ENCODE peak calls at places on chromosomes 1 and 21, in ten cellular contexts. H is cardiac fibroblast, L is colonic mucosa, N is MM.1S, U is fibroblast of lung, M is choroid plexus epithelial cell, O is keratinocyte, I is fibroblast of mammary gland, C is fibroblast of villous mesenchyme, E is IMR-90. G is an unnamed sample.

GRCh38 chr1:28885472-28885877 is 28.9 kb upstream of the EPB41 start:
- DNase-seq in H (no peak), O (no peak), U (no peak), C (no peak), E (no peak), I (no peak), M (no peak), L (peak), N (no peak), G (no peak)

GRCh38 chr1:79128726-79129125 is 122.2 kb upstream of the ADGRL4 start:
- DNase-seq in O (no peak), E (peak), L (no peak), N (no peak), C (peak), U (peak), H (peak), M (peak), I (peak), G (no peak)

GRCh38 chr1:16068356-16069270 is 4.8 kb downstream of the FAM131C start:
- DNase-seq in O (no peak), I (peak), C (no peak), L (no peak), E (peak), N (no peak), U (no peak), M (no peak), H (peak), G (no peak)

GRCh38 chr1:214264196-214264595 is 16.8 kb upstream of the SMYD2 start:
- DNase-seq in N (no peak), I (peak), L (no peak), U (peak), M (no peak), O (no peak), H (no peak), C (no peak), E (no peak), G (peak)

GRCh38 chr1:27967884-27968466 is 8.2 kb downstream of the XKR8 start:
- DNase-seq in L (no peak), E (no peak), U (no peak), C (no peak), H (peak), N (no peak), O (no peak), I (peak), M (peak), G (no peak)

GRCh38 chr1:89203166-89203565 is 4.4 kb upstream of the GBP4 start:
- DNase-seq in M (peak), C (peak), H (peak), E (no peak), O (no peak), I (no peak), N (no peak), U (peak), L (no peak), G (no peak)

GRCh38 chr21:37166733-37167132 is 93.7 kb downstream of the TTC3 start:
- DNase-seq in N (peak), O (no peak), L (no peak), H (no peak), M (no peak), I (no peak), E (no peak), C (no peak), U (no peak), G (no peak)

GRCh38 chr1:153313288-153313687 is 536 bp upstream of the PGLYRP3 start:
- DNase-seq in M (no peak), U (no peak), E (no peak), I (no peak), C (no peak), H (no peak), O (no peak), N (no peak), L (no peak), G (no peak)

GRCh38 chr1:38527373-38527966 is 332.1 kb downstream of the RRAGC start:
- DNase-seq in H (no peak), I (no peak), U (no peak), O (peak), M (no peak), N (peak), C (no peak), L (peak), E (no peak), G (no peak)

GRCh38 chr1:26541816-26542711 is 12.5 kb downstream of the RPS6KA1 start:
- DNase-seq in M (peak), H (peak), I (peak), N (peak), O (peak), L (peak), C (peak), U (no peak), E (peak), G (no peak)

GRCh38 chr1:213369465-213369864 is 318.4 kb downstream of the RPS6KC1 start:
- DNase-seq in L (no peak), E (no peak), O (no peak), I (no peak), U (no peak), M (peak), H (no peak), C (no peak), N (no peak), G (no peak)

GRCh38 chr1:31152181-31152768 is 86.8 kb upstream of the PUM1 start:
- DNase-seq in M (peak), O (peak), L (no peak), E (peak), I (peak), U (peak), H (peak), N (no peak), C (peak), G (no peak)

GRCh38 chr1:175564119-175564518 is 179.3 kb downstream of the TNR start:
- DNase-seq in E (no peak), M (no peak), U (no peak), N (no peak), C (no peak), H (no peak), O (no peak), I (no peak), L (no peak), G (no peak)

GRCh38 chr21:31509108-31510017 is 150.1 kb upstream of the SOD1 start:
- DNase-seq in U (peak), H (peak), N (no peak), I (peak), O (peak), E (no peak), M (peak), C (no peak), L (peak), G (no peak)

GRCh38 chr1:32480003-32480402 is 15.1 kb downstream of the ZBTB8B start:
- DNase-seq in I (no peak), L (no peak), M (peak), N (no peak), O (no peak), U (no peak), H (no peak), E (no peak), C (no peak), G (no peak)

GRCh38 chr1:108570128-108570527 is 10.2 kb downstream of the EEIG2 start:
- DNase-seq in O (no peak), H (peak), N (peak), C (peak), L (no peak), I (no peak), U (no peak), E (peak), M (peak), G (no peak)

GRCh38 chr1:219676012-219676770 is 63.3 kb upstream of the ZC3H11B start:
- DNase-seq in E (peak), L (no peak), O (no peak), U (peak), I (peak), C (no peak), N (peak), H (peak), M (peak), G (no peak)

GRCh38 chr1:80250573-80251168 is 1244.1 kb upstream of the ADGRL4 start:
- DNase-seq in M (no peak), I (peak), U (no peak), C (no peak), L (no peak), O (no peak), E (no peak), H (no peak), N (no peak), G (no peak)

GRCh38 chr21:14753466-14754258 is 207.5 kb upstream of the SAMSN1 start:
- DNase-seq in E (no peak), L (no peak), H (no peak), U (no peak), O (no peak), M (no peak), N (no peak), I (no peak), C (no peak), G (no peak)

GRCh38 chr1:208438262-208438661 is 194.1 kb upstream of the PLXNA2 start:
- DNase-seq in M (no peak), L (no peak), E (no peak), I (no peak), N (no peak), H (no peak), C (no peak), U (no peak), O (no peak), G (no peak)

GRCh38 chr1:102897537-102897936 is 210.8 kb downstream of the COL11A1 start:
- DNase-seq in C (peak), M (peak), N (no peak), I (peak), E (peak), U (peak), L (no peak), H (peak), O (no peak), G (no peak)

GRCh38 chr1:157304271-157304670 is 166.1 kb upstream of the ETV3 start:
- DNase-seq in H (no peak), I (no peak), O (no peak), L (no peak), E (no peak), M (no peak), C (no peak), U (no peak), N (peak), G (no peak)

GRCh38 chr1:30618335-30618747 is 105.0 kb downstream of the MATN1 start:
- DNase-seq in H (no peak), O (peak), I (no peak), N (no peak), C (no peak), M (no peak), E (no peak), L (no peak), U (peak), G (no peak)

GRCh38 chr1:215160351-215160750 is 77.8 kb downstream of the KCNK2 start:
- DNase-seq in C (peak), M (no peak), H (peak), I (peak), O (no peak), L (no peak), N (no peak), U (peak), E (peak), G (no peak)

GRCh38 chr1:46406881-46407608 is 12.9 kb downstream of the FAAH start:
- DNase-seq in U (no peak), E (no peak), M (peak), N (no peak), C (no peak), H (no peak), O (no peak), I (no peak), L (no peak), G (no peak)

GRCh38 chr1:162500805-162501204 is 3.2 kb downstream of the UHMK1 start:
- DNase-seq in H (peak), M (peak), N (no peak), E (peak), U (no peak), C (peak), I (peak), O (no peak), L (no peak), G (no peak)

GRCh38 chr1:234438579-234438978 is 40.4 kb downstream of the TARBP1 start:
- DNase-seq in U (no peak), L (no peak), E (no peak), O (no peak), H (no peak), N (no peak), M (no peak), C (no peak), I (no peak), G (no peak)

GRCh38 chr1:210347112-210347511 is 18.4 kb downstream of the HHAT start:
- DNase-seq in N (peak), U (peak), L (no peak), C (no peak), H (peak), E (no peak), M (no peak), O (no peak), I (peak), G (no peak)

GRCh38 chr1:234611153-234611798 is 1.3 kb upstream of the IRF2BP2 start:
- DNase-seq in L (peak), M (peak), O (no peak), E (peak), U (peak), N (peak), I (peak), C (peak), H (peak), G (no peak)

GRCh38 chr1:204991342-204991844 is 51.6 kb upstream of the CNTN2 start:
- DNase-seq in C (no peak), E (no peak), O (no peak), H (no peak), U (no peak), I (no peak), L (no peak), M (no peak), N (no peak), G (no peak)

GRCh38 chr1:91856996-91857395 is 29.0 kb downstream of the TGFBR3 start:
- DNase-seq in C (no peak), U (peak), I (no peak), L (no peak), N (no peak), E (no peak), H (no peak), O (no peak), M (no peak), G (no peak)

GRCh38 chr21:44952116-44952928 is 12.5 kb downstream of the SLX9 start:
- DNase-seq in M (no peak), H (no peak), L (no peak), N (no peak), I (no peak), E (no peak), U (no peak), O (no peak), C (no peak), G (no peak)

GRCh38 chr1:235673981-235674380 is 24.4 kb upstream of the GNG4 start:
- DNase-seq in U (no peak), E (no peak), N (no peak), I (no peak), C (no peak), H (no peak), M (no peak), L (no peak), O (no peak), G (no peak)

GRCh38 chr1:14413809-14414208 is 184.7 kb upstream of the KAZN start:
- DNase-seq in N (no peak), U (peak), L (no peak), O (no peak), H (no peak), E (peak), M (peak), I (peak), C (peak), G (no peak)

GRCh38 chr1:219702551-219703215 is 89.8 kb upstream of the ZC3H11B start:
- DNase-seq in O (no peak), C (peak), U (peak), I (no peak), E (peak), N (peak), L (no peak), M (peak), H (no peak), G (no peak)

GRCh38 chr1:233364026-233364425 is 36.5 kb downstream of the MAP3K21 start:
- DNase-seq in H (no peak), L (no peak), U (no peak), I (no peak), E (no peak), M (no peak), C (no peak), N (no peak), O (no peak), G (no peak)

GRCh38 chr21:44987886-44988606 is 48.2 kb downstream of the SLX9 start:
- DNase-seq in H (no peak), N (no peak), L (no peak), E (no peak), O (no peak), I (no peak), U (no peak), M (no peak), C (no peak), G (no peak)

GRCh38 chr1:154934358-154934948 is 2.1 kb downstream of the PMVK start:
- DNase-seq in U (no peak), I (no peak), O (no peak), L (no peak), E (no peak), N (no peak), H (no peak), C (no peak), M (no peak), G (no peak)

GRCh38 chr1:154937051-154937987 is 800 bp upstream of the PMVK start:
- DNase-seq in O (peak), U (peak), L (peak), H (peak), M (peak), E (peak), C (peak), I (peak), N (peak), G (peak)

GRCh38 chr1:154935749-154936415 is 637 bp downstream of the PMVK start:
- DNase-seq in U (no peak), O (no peak), C (no peak), E (no peak), I (no peak), L (no peak), M (no peak), H (no peak), N (no peak), G (no peak)

GRCh38 chr1:154937988-154938386 is 1.5 kb upstream of the PMVK start:
- DNase-seq in C (no peak), U (no peak), O (no peak), I (no peak), N (no peak), H (no peak), M (no peak), E (no peak), L (no peak), G (no peak)

DNA sequence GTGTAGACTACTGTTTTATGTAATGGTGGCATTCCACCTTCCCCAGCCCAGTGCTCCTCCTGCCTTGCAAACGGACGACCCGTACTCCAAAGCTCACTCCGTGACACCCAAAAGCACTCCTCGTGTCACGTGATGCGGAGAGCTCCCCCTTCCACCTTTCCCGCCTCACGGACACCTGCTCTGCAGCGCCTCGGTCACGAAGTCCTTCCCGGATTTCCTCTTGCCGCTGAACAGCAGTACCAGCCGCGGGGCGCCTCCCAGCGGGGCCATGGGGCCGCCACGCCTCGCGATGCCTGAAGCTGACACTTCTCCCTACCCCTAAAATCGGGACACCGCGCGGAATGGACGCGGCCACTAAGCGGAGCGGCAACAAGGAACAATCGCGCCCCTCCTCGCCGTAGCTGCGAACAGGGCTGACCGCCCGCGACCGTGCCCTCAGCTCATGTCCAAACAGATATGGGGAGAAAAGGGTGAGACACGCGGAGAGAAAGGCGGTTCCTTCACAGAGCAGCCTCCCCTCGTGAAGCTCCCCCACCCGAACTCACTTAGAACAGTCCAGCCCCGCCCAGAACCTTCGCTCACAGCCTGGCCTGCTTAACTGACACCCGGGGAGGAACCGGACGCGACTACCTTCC is at the start of gene PMVK:
- DNase-seq in H (peak), N (peak), U (peak), L (peak), M (peak), E (peak), I (peak), O (peak), C (peak), G (peak)
- TF ChIP-seq CTCF in H (no peak), N (peak), U (peak), L (no peak), M (peak), E (peak), I (peak), O (peak), C (peak), G (peak)

GRCh38 chr1:44420535-44420934 is 15.5 kb downstream of the RNF220 start:
- DNase-seq in L (no peak), M (no peak), O (no peak), I (no peak), U (no peak), C (no peak), H (no peak), N (no peak), E (no peak), G (no peak)

GRCh38 chr1:44422161-44422560 is 17.1 kb downstream of the RNF220 start:
- DNase-seq in L (no peak), E (no peak), H (no peak), C (no peak), N (no peak), O (no peak), I (no peak), M (no peak), U (no peak), G (no peak)

GRCh38 chr1:44421374-44422028 is 16.4 kb downstream of the RNF220 start:
- DNase-seq in H (no peak), I (no peak), E (no peak), C (no peak), U (no peak), M (no peak), L (no peak), O (no peak), N (no peak), G (no peak)

GRCh38 chr1:44423706-44424546 is 18.9 kb downstream of the RNF220 start:
- DNase-seq in H (peak), O (peak), U (peak), E (peak), C (peak), N (no peak), I (peak), L (peak), M (peak), G (peak)

DNA sequence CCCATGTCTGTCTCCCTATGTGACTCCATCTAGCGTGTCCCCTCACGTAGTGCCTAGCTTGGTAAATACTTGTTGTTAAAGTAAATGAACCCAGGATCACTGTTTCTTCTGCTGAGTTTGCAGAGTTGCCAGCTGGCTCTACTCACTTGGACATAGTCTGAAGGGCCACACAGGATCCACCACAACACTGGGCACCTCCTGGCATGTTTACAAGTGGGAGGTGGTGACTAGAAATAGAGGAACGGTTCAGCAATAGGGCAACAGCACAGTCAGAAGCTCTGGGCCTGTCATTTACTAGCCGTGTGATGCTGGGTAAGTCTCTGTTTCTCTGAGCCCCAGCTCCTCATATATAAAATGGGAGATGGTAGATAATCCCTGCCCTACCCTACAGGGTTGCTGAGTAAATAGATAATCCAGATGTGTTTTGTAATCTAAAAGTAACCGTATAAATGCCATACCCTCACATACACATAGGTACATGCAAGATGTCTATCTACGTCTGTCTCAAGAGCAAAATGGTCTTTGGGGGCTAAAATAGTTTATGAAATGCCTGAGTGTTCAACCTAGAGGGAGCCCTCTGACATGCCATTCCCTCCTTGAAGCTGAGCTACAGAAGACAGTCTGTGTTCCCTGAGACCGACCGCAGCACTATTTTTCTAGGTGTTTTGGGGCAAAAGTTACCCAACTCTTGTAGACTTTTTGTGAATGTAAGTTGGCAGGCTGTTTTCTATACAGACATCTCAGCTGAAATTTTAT is 20.4 kb downstream of the RNF220 start:
- DNase-seq in N (no peak), E (no peak), C (no peak), L (no peak), M (no peak), U (no peak), I (no peak), H (no peak), O (no peak), G (no peak)
- H3K4me3 ChIP-seq in N (no peak), E (no peak), C (no peak), L (no peak), M (no peak), U (no peak), I (no peak), H (no peak), O (no peak), G (no peak)

GRCh38 chr21:42047821-42048613 is 23.1 kb upstream of the UMODL1 start:
- DNase-seq in H (peak), I (peak), O (no peak), L (no peak), C (peak), E (peak), U (peak), M (peak), N (peak), G (peak)
- TF ChIP-seq CTCF in H (peak), I (peak), O (no peak), L (no peak), C (no peak), E (peak), U (no peak), M (peak), N (no peak), G (no peak)

DNA sequence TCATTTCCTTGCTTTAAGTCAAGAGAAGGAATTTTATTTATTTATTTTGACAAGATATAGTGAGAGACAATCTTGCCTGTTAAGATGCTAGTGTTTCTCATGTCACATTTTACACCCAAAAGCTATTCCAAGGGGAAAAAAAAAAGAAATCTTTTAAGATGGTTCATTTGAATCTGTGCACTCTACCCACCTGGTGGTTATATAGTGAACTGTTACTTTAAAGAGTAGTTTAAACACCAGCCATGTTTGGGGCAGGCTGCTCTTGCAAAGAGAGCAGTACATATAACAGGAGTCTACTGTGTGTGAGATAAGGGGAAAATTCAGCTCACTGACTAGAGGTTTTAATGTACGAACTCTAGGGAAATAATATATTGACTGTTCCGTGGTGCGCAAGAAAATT is 3.3 kb upstream of the ELAVL4 start:
- DNase-seq in E (no peak), O (no peak), M (no peak), U (no peak), I (no peak), C (no peak), L (no peak), H (no peak), N (no peak), G (no peak)
- H3K4me3 ChIP-seq in E (no peak), O (no peak), M (no peak), U (no peak), I (no peak), C (no peak), L (no peak), H (no peak), N (no peak), G (no peak)